ENCODE peak calls at places on chromosomes 5 and 9, in seven cellular contexts. N is PC-3, Y is left ventricle myocardium inferior, A is heart left ventricle, M is Peyer's patch, U is endothelial cell of umbilical vein, S is heart right ventricle. O is an unnamed sample.

GRCh38 chr5:86917117-86917579 is 299.4 kb downstream of the COX7C start:
- DNase-seq in A (no peak), U (peak), S (no peak), M (no peak), Y (no peak), N (peak), O (no peak)

GRCh38 chr9:114409103-114409780 is 21.5 kb upstream of the AKNA start:
- DNase-seq in S (no peak), A (no peak), U (no peak), Y (no peak), M (no peak), N (peak), O (no peak)

GRCh38 chr5:94916619-94917018 is 298.1 kb downstream of the SLF1 start:
- DNase-seq in N (peak), S (no peak), M (no peak), U (no peak), Y (no peak), A (no peak), O (peak)

GRCh38 chr9:70256123-70256551 is 2.6 kb upstream of the SMC5 start:
- DNase-seq in M (no peak), S (no peak), N (peak), Y (no peak), U (peak), A (no peak), O (no peak)

GRCh38 chr5:3607541-3608147 is 12.0 kb downstream of the IRX1 start:
- DNase-seq in Y (no peak), N (no peak), M (no peak), U (no peak), A (no peak), S (no peak), O (no peak)

GRCh38 chr5:34538026-34538672 is 118.0 kb upstream of the RAI14 start:
- DNase-seq in U (no peak), S (no peak), Y (no peak), N (peak), M (no peak), A (no peak), O (no peak)

GRCh38 chr5:10481241-10481932 is 39.7 kb downstream of the ROPN1L start:
- DNase-seq in N (peak), M (no peak), Y (no peak), U (no peak), A (no peak), S (no peak), O (no peak)

GRCh38 chr9:101472891-101473290 is 37.3 kb upstream of the ALDOB start:
- DNase-seq in M (no peak), Y (no peak), A (no peak), N (no peak), S (no peak), U (no peak), O (no peak)

GRCh38 chr5:137320056-137321045 is 178.8 kb downstream of the SPOCK1 start:
- DNase-seq in U (peak), Y (no peak), M (peak), N (peak), A (no peak), S (no peak), O (no peak)

GRCh38 chr5:766666-767431 is 17.7 kb downstream of the ZDHHC11B start:
- DNase-seq in M (peak), N (no peak), U (no peak), A (peak), S (no peak), Y (no peak), O (no peak)
- H3K27ac ChIP-seq in M (no peak), N (no peak), U (no peak), A (no peak), S (no peak), Y (no peak), O (no peak)

GRCh38 chr9:108535526-108535925 is 320.3 kb downstream of the ACTL7B start:
- DNase-seq in N (no peak), U (peak), A (no peak), S (no peak), M (peak), Y (no peak), O (no peak)
- TF ChIP-seq CTCF in N (peak), U (peak), A (peak), S (peak), M (peak), Y (peak), O (peak)

GRCh38 chr5:160197341-160198147 is 31.8 kb upstream of the FABP6 start:
- DNase-seq in M (no peak), U (peak), N (no peak), A (peak), S (peak), Y (peak), O (no peak)

GRCh38 chr5:160198886-160199409 is 30.4 kb upstream of the FABP6 start:
- DNase-seq in S (no peak), A (no peak), Y (no peak), M (no peak), N (no peak), U (no peak), O (no peak)

GRCh38 chr5:160198148-160198545 is 31.2 kb upstream of the FABP6 start:
- DNase-seq in Y (no peak), N (no peak), S (no peak), M (no peak), A (no peak), U (no peak), O (no peak)

DNA sequence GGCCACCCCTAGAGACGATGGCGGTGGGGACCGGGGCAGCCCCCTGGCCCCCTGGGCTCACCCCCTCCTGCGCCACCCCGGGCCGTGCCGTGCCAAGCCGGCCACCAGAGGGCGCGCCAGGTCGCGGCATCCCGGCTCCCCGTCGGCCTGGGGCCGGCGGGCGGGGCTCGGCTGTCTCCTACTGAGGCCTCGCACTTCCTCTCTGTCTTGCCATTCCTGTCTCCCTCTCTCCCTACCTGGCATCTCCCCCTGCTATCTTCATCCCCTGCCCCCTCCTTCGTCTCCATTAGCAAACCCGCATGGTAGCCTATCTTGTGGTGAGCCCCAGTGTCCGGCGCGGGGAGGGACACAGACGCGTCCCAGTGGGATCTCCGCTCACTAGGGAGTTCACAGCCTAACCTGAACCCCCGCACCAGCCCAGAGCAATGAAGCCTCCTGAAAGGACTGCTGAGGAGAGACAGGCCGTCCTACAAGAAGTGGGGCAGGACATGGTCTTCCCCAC is 29.8 kb upstream of the FABP6 start:
- DNase-seq in S (peak), A (peak), N (peak), U (peak), M (peak), Y (peak), O (peak)
- H3K4me3 ChIP-seq in S (peak), A (peak), N (peak), U (peak), M (peak), Y (peak), O (peak)

GRCh38 chr9:38388283-38389223 is 3.9 kb upstream of the ALDH1B1 start:
- DNase-seq in A (no peak), U (no peak), N (no peak), S (no peak), Y (peak), M (no peak), O (no peak)
- H3K27ac ChIP-seq in A (no peak), U (no peak), N (no peak), S (no peak), Y (peak), M (no peak), O (peak)

GRCh38 chr9:120928720-120929389 is 2.3 kb upstream of the TRAF1 start:
- DNase-seq in S (peak), M (peak), A (peak), U (peak), Y (peak), N (no peak), O (peak)
- TF ChIP-seq CTCF in S (peak), M (peak), A (no peak), U (peak), Y (peak), N (no peak), O (peak)

GRCh38 chr5:6634788-6635430 is 1.7 kb downstream of the SRD5A1 start:
- DNase-seq in N (peak), S (no peak), M (no peak), A (no peak), U (no peak), Y (no peak), O (no peak)
- H3K4me3 ChIP-seq in N (peak), S (no peak), M (no peak), A (no peak), U (no peak), Y (no peak), O (no peak)

GRCh38 chr5:42648036-42648435 is 108.6 kb upstream of the CCDC152 start:
- DNase-seq in U (no peak), M (no peak), Y (no peak), A (no peak), S (no peak), N (no peak), O (no peak)

GRCh38 chr5:42642006-42642405 is 114.6 kb upstream of the CCDC152 start:
- DNase-seq in A (no peak), Y (no peak), U (no peak), S (no peak), N (no peak), M (no peak), O (no peak)

GRCh38 chr5:42648910-42649309 is 107.7 kb upstream of the CCDC152 start:
- DNase-seq in A (no peak), U (no peak), M (no peak), N (no peak), Y (no peak), S (no peak), O (no peak)

GRCh38 chr5:42641321-42642005 is 115.2 kb upstream of the CCDC152 start:
- DNase-seq in U (no peak), Y (no peak), A (no peak), S (no peak), N (peak), M (no peak), O (no peak)

GRCh38 chr5:42645138-42645537 is 111.5 kb upstream of the CCDC152 start:
- DNase-seq in N (no peak), Y (no peak), M (no peak), A (no peak), U (no peak), S (no peak), O (no peak)
- H3K27ac ChIP-seq in N (no peak), Y (no peak), M (no peak), A (no peak), U (no peak), S (no peak), O (no peak)

DNA sequence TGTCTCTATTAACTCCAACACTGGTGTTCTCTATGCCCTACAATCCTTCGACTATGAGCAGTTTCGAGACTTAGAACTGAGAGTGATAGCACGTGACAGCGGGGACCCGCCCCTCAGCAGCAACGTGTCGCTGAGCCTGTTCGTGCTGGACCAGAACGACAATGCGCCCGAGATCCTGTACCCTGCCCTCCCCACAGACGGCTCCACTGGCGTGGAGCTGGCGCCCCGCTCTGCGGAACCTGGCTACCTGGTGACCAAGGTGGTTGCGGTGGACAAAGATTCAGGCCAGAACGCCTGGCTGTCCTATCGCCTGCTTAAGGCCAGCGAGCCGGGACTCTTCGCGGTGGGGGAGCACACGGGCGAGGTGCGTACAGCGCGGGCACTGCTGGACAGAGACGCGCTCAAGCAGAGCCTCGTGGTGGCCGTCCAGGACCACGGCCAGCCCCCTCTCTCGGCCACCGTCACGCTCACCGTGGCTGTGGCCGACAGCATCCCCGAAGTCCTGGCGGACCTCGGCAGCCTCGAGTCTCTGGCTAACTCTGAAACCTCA is 2.0 kb downstream of the PCDHGA11 start:
- DNase-seq in N (no peak), A (no peak), U (no peak), Y (no peak), M (no peak), S (no peak), O (peak)
- TF ChIP-seq CTCF in N (no peak), A (no peak), U (no peak), Y (no peak), M (no peak), S (no peak), O (no peak)

GRCh38 chr9:14315754-14316573 is 2.0 kb upstream of the NFIB start:
- DNase-seq in N (peak), U (peak), A (peak), S (peak), Y (peak), M (no peak), O (peak)
- H3K4me3 ChIP-seq in N (peak), U (peak), A (peak), S (peak), Y (peak), M (peak), O (peak)

O was measured in left lung.